ENCODE peak calls at places on chromosomes 12 and 14, in nine cellular contexts. N, H, Y, R, A, U, C, L and P are unnamed samples.

GRCh38 chr12:106106892-106107291 is 31.9 kb downstream of the NUAK1 start:
- DNase-seq in N (no peak), H (no peak), Y (no peak), R (no peak), A (no peak), U (no peak), C (peak), L (no peak), P (no peak)

GRCh38 chr14:21093018-21093417 is 5.4 kb downstream of the ZNF219 start:
- DNase-seq in N (no peak), H (no peak), Y (no peak), R (no peak), A (no peak), U (no peak), C (no peak), L (no peak), P (no peak)

GRCh38 chr14:36067428-36068187 is 108.9 kb downstream of the PTCSC3 start:
- DNase-seq in N (no peak), H (no peak), Y (no peak), R (no peak), A (no peak), U (peak), C (no peak), L (no peak), P (no peak)

GRCh38 chr12:3003593-3003992 is 44.4 kb downstream of the TEAD4 start:
- DNase-seq in N (no peak), H (no peak), Y (no peak), R (no peak), A (no peak), U (no peak), C (peak), L (no peak), P (no peak)

GRCh38 chr12:109053382-109054123 is 1.2 kb downstream of the USP30 start:
- DNase-seq in N (no peak), H (no peak), Y (no peak), R (peak), A (no peak), U (no peak), C (no peak), L (no peak), P (peak)

GRCh38 chr12:111758120-111758561 is 8.6 kb upstream of the ALDH2 start:
- DNase-seq in N (no peak), H (no peak), Y (no peak), R (no peak), A (no peak), U (no peak), C (peak), L (no peak), P (no peak)

GRCh38 chr12:92145481-92145730 is 240 bp downstream of the BTG1 start:
- DNase-seq in N (no peak), H (no peak), Y (no peak), R (peak), A (no peak), U (no peak), C (no peak), L (no peak), P (no peak)

GRCh38 chr12:128402481-128402880 is 135.5 kb downstream of the TMEM132C start:
- DNase-seq in N (no peak), H (no peak), Y (no peak), R (no peak), A (no peak), U (no peak), C (no peak), L (no peak), P (no peak)

GRCh38 chr14:78637903-78638302 is 467.7 kb downstream of the NRXN3 start:
- DNase-seq in N (no peak), H (no peak), Y (no peak), R (no peak), A (no peak), U (no peak), C (no peak), L (no peak), P (no peak)

GRCh38 chr12:88325076-88325827 is 183.1 kb downstream of the TMTC3 start:
- DNase-seq in N (peak), H (no peak), Y (no peak), R (no peak), A (no peak), U (no peak), C (peak), L (no peak), P (no peak)

GRCh38 chr12:47984331-47984801 is 19.9 kb downstream of the COL2A1 start:
- DNase-seq in N (no peak), H (no peak), Y (no peak), R (no peak), A (no peak), U (no peak), C (no peak), L (no peak), P (no peak)

GRCh38 chr12:33724867-33725266 is 285.2 kb upstream of the SYT10 start:
- DNase-seq in N (no peak), H (no peak), Y (no peak), R (no peak), A (no peak), U (peak), C (no peak), L (no peak), P (no peak)

GRCh38 chr12:90390947-90391346 is 564.0 kb downstream of the CCER1 start:
- DNase-seq in N (no peak), H (no peak), Y (no peak), R (no peak), A (no peak), U (no peak), C (no peak), L (no peak), P (no peak)

GRCh38 chr12:102958073-102958829 is 777 bp downstream of the ASCL1 start:
- DNase-seq in N (no peak), H (no peak), Y (peak), R (peak), A (no peak), U (no peak), C (peak), L (peak), P (peak)

GRCh38 chr14:97785495-97785894 is 988.3 kb downstream of the VRK1 start:
- DNase-seq in N (no peak), H (no peak), Y (no peak), R (no peak), A (no peak), U (no peak), C (no peak), L (no peak), P (no peak)

GRCh38 chr12:26514364-26514763 is 318.6 kb downstream of the ITPR2 start:
- DNase-seq in N (no peak), H (no peak), Y (no peak), R (no peak), A (no peak), U (no peak), C (no peak), L (peak), P (no peak)

GRCh38 chr12:48567731-48568130 is 2.1 kb downstream of the LALBA start:
- DNase-seq in N (no peak), H (no peak), Y (no peak), R (no peak), A (no peak), U (no peak), C (no peak), L (no peak), P (no peak)

GRCh38 chr12:18145924-18146323 is 55.9 kb upstream of the RERGL start:
- DNase-seq in N (no peak), H (no peak), Y (no peak), R (no peak), A (no peak), U (no peak), C (no peak), L (no peak), P (no peak)

GRCh38 chr14:53845813-53846693 is 110.6 kb downstream of the BMP4 start:
- DNase-seq in N (no peak), H (no peak), Y (no peak), R (no peak), A (no peak), U (no peak), C (no peak), L (no peak), P (no peak)

GRCh38 chr12:6535960-6536847 is 1.9 kb downstream of the GAPDH start:
- DNase-seq in N (no peak), H (no peak), Y (no peak), R (peak), A (no peak), U (no peak), C (peak), L (no peak), P (no peak)

GRCh38 chr12:110704750-110705149 is 15.8 kb upstream of the HVCN1 start:
- DNase-seq in N (no peak), H (no peak), Y (no peak), R (no peak), A (no peak), U (no peak), C (no peak), L (no peak), P (no peak)

GRCh38 chr14:104968153-104968527 is 10.0 kb downstream of the AHNAK2 start:
- DNase-seq in N (no peak), H (no peak), Y (no peak), R (no peak), A (no peak), U (no peak), C (peak), L (no peak), P (no peak)

GRCh38 chr12:105706321-105706972 is 376.0 kb downstream of the C12orf75 start:
- DNase-seq in N (peak), H (no peak), Y (no peak), R (no peak), A (no peak), U (no peak), C (peak), L (no peak), P (no peak)